ENCODE peak calls at places on chromosomes 3 and 15, in eight cellular contexts. One of them, this sample, is unnamed. For H3K9me3, the result is how much of the 10 kb centered on the place peaks cover.

GRCh38 chr3:9398715-9399708 is 1.6 kb downstream of the SETD5 start:
- DNase-seq in tibial artery: no peak
- DNase-seq in heart left ventricle: no peak
- DNase-seq in body of pancreas: peak
- DNase-seq in Peyer's patch: no peak
- DNase-seq in breast epithelium: no peak
- DNase-seq in upper lobe of right lung: no peak
- DNase-seq in cardiac muscle cell: peak
- DNase-seq in this sample: no peak

GRCh38 chr15:40928975-40929729 is at the start of gene DLL4:
- DNase-seq in tibial artery: peak
- DNase-seq in heart left ventricle: peak
- DNase-seq in body of pancreas: peak
- DNase-seq in Peyer's patch: no peak
- DNase-seq in breast epithelium: peak
- DNase-seq in upper lobe of right lung: peak
- DNase-seq in cardiac muscle cell: peak
- DNase-seq in this sample: peak

GRCh38 chr3:183378951-183379350 is 49.5 kb downstream of the MCF2L2 start:
- DNase-seq in tibial artery: no peak
- DNase-seq in heart left ventricle: no peak
- DNase-seq in body of pancreas: no peak
- DNase-seq in Peyer's patch: no peak
- DNase-seq in breast epithelium: no peak
- DNase-seq in upper lobe of right lung: no peak
- DNase-seq in cardiac muscle cell: no peak
- DNase-seq in this sample: no peak

GRCh38 chr3:61564405-61565059 is 3.2 kb downstream of the PTPRG start:
- DNase-seq in tibial artery: peak
- DNase-seq in heart left ventricle: peak
- DNase-seq in body of pancreas: peak
- DNase-seq in Peyer's patch: no peak
- DNase-seq in breast epithelium: peak
- DNase-seq in upper lobe of right lung: peak
- DNase-seq in cardiac muscle cell: peak
- DNase-seq in this sample: no peak

GRCh38 chr3:28171962-28172361 is 69.5 kb upstream of the CMC1 start:
- DNase-seq in tibial artery: no peak
- DNase-seq in heart left ventricle: no peak
- DNase-seq in body of pancreas: no peak
- DNase-seq in Peyer's patch: no peak
- DNase-seq in breast epithelium: no peak
- DNase-seq in upper lobe of right lung: no peak
- DNase-seq in cardiac muscle cell: peak
- DNase-seq in this sample: no peak

GRCh38 chr3:141336672-141337522 is 31.4 kb upstream of the ZBTB38 start:
- DNase-seq in tibial artery: no peak
- DNase-seq in heart left ventricle: no peak
- DNase-seq in body of pancreas: no peak
- DNase-seq in Peyer's patch: no peak
- DNase-seq in breast epithelium: no peak
- DNase-seq in upper lobe of right lung: no peak
- DNase-seq in cardiac muscle cell: peak
- DNase-seq in this sample: no peak

GRCh38 chr3:71641669-71642068 is 58.1 kb upstream of the FOXP1 start:
- DNase-seq in tibial artery: no peak
- DNase-seq in heart left ventricle: no peak
- DNase-seq in body of pancreas: no peak
- DNase-seq in Peyer's patch: no peak
- DNase-seq in breast epithelium: no peak
- DNase-seq in upper lobe of right lung: no peak
- DNase-seq in cardiac muscle cell: no peak
- DNase-seq in this sample: no peak

GRCh38 chr15:66298803-66299251 is 5.5 kb downstream of the DIS3L start:
- DNase-seq in tibial artery: no peak
- DNase-seq in heart left ventricle: no peak
- DNase-seq in body of pancreas: peak
- DNase-seq in Peyer's patch: no peak
- DNase-seq in breast epithelium: no peak
- DNase-seq in upper lobe of right lung: no peak
- DNase-seq in cardiac muscle cell: no peak
- DNase-seq in this sample: no peak

GRCh38 chr3:127068111-127068810 is 85.3 kb downstream of the PLXNA1 start:
- DNase-seq in tibial artery: no peak
- DNase-seq in heart left ventricle: no peak
- DNase-seq in body of pancreas: peak
- DNase-seq in Peyer's patch: no peak
- DNase-seq in breast epithelium: no peak
- DNase-seq in upper lobe of right lung: peak
- DNase-seq in cardiac muscle cell: no peak
- DNase-seq in this sample: peak

GRCh38 chr15:59280855-59281254 is 74.2 kb downstream of the LDHAL6B start:
- DNase-seq in tibial artery: no peak
- DNase-seq in heart left ventricle: no peak
- DNase-seq in body of pancreas: no peak
- DNase-seq in Peyer's patch: no peak
- DNase-seq in breast epithelium: no peak
- DNase-seq in upper lobe of right lung: no peak
- DNase-seq in cardiac muscle cell: no peak
- DNase-seq in this sample: no peak

GRCh38 chr3:51717446-51717845 is 10.6 kb downstream of the GRM2 start:
- DNase-seq in tibial artery: no peak
- DNase-seq in heart left ventricle: no peak
- DNase-seq in body of pancreas: no peak
- DNase-seq in Peyer's patch: no peak
- DNase-seq in breast epithelium: no peak
- DNase-seq in upper lobe of right lung: no peak
- DNase-seq in cardiac muscle cell: no peak
- DNase-seq in this sample: no peak

GRCh38 chr3:152621006-152621868 is 213.7 kb upstream of the P2RY1 start:
- DNase-seq in tibial artery: no peak
- DNase-seq in heart left ventricle: no peak
- DNase-seq in body of pancreas: no peak
- DNase-seq in Peyer's patch: no peak
- DNase-seq in breast epithelium: no peak
- DNase-seq in upper lobe of right lung: no peak
- DNase-seq in cardiac muscle cell: no peak
- DNase-seq in this sample: no peak

GRCh38 chr3:147189016-147189415 is 217.3 kb downstream of the ZIC4 start:
- DNase-seq in tibial artery: no peak
- DNase-seq in heart left ventricle: no peak
- DNase-seq in body of pancreas: no peak
- DNase-seq in Peyer's patch: no peak
- DNase-seq in breast epithelium: no peak
- DNase-seq in upper lobe of right lung: no peak
- DNase-seq in cardiac muscle cell: no peak
- DNase-seq in this sample: no peak

GRCh38 chr15:39426552-39427532 is 154.0 kb upstream of the THBS1 start:
- DNase-seq in tibial artery: peak
- DNase-seq in heart left ventricle: peak
- DNase-seq in body of pancreas: no peak
- DNase-seq in Peyer's patch: peak
- DNase-seq in breast epithelium: no peak
- DNase-seq in upper lobe of right lung: peak
- DNase-seq in cardiac muscle cell: peak
- DNase-seq in this sample: no peak

GRCh38 chr15:70505971-70506887 is 257.1 kb downstream of the UACA start:
- DNase-seq in tibial artery: no peak
- DNase-seq in heart left ventricle: no peak
- DNase-seq in body of pancreas: no peak
- DNase-seq in Peyer's patch: no peak
- DNase-seq in breast epithelium: no peak
- DNase-seq in upper lobe of right lung: peak
- DNase-seq in cardiac muscle cell: no peak
- DNase-seq in this sample: no peak

GRCh38 chr3:57803647-57804081 is 47.6 kb downstream of the SLMAP start:
- DNase-seq in tibial artery: peak
- DNase-seq in heart left ventricle: no peak
- DNase-seq in body of pancreas: peak
- DNase-seq in Peyer's patch: no peak
- DNase-seq in breast epithelium: no peak
- DNase-seq in upper lobe of right lung: no peak
- DNase-seq in cardiac muscle cell: peak
- DNase-seq in this sample: no peak

GRCh38 chr3:94990952-94991705 is 928.3 kb downstream of the NSUN3 start:
- DNase-seq in tibial artery: no peak
- DNase-seq in heart left ventricle: no peak
- DNase-seq in body of pancreas: no peak
- DNase-seq in Peyer's patch: no peak
- DNase-seq in breast epithelium: no peak
- DNase-seq in upper lobe of right lung: no peak
- DNase-seq in cardiac muscle cell: no peak
- DNase-seq in this sample: no peak

DNA sequence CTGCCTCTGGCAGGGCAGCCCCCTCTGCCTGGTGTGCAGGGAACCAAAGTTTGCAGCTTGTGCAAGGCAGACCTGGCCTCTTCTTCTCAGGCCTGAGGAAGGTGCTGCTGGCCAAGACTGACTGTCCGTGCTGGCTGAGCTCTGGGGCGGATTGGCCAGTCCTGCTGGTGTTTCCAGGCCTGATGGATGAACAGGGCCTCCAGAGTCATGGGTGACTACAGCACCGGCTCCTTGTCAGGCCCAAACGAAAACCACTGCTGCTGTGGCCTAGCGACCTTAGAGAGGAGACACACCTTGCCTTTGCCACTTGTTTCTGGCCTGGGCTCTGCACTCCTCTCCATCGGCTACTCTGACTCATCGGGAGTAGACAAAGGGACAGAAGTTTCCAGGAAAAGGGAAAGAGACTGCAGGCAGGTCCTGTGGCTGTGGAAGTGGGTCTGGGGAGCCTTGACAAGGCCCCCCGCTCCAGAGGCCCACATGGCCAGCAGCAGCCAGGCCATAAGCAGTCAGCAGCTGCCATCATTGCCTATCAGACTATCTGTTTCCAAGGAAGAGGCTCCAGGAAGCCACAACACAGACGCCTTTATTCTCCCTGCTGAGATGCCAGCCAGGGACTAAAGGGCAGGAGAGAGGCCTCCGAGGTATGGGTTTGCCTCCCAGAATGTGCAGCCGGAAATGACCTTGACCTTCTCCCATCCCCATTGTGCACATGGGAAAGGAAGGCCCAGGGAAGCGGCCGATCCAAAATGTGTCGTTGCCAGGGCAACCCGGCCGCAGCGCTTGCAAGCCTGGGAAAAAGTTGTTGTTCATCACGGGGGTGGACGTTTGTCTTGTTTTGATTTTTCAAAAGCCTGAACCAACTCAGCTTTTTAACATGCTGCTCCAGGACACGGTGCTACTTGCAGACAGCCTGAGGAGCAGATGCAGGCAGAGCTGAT is 160.5 kb downstream of the CHSY1 start:
- DNase-seq in tibial artery: no peak
- DNase-seq in heart left ventricle: peak
- DNase-seq in body of pancreas: no peak
- DNase-seq in Peyer's patch: no peak
- DNase-seq in breast epithelium: no peak
- DNase-seq in upper lobe of right lung: no peak
- DNase-seq in cardiac muscle cell: peak
- DNase-seq in this sample: peak
- H3K9me3 ChIP-seq in tibial artery: under half
- H3K9me3 ChIP-seq in heart left ventricle: under half
- H3K9me3 ChIP-seq in body of pancreas: under half
- H3K9me3 ChIP-seq in Peyer's patch: under half
- H3K9me3 ChIP-seq in breast epithelium: under half
- H3K9me3 ChIP-seq in upper lobe of right lung: under half
- H3K9me3 ChIP-seq in cardiac muscle cell: under half
- H3K9me3 ChIP-seq in this sample: under half

GRCh38 chr3:120148187-120148954 is 54.1 kb upstream of the GSK3B start:
- DNase-seq in tibial artery: no peak
- DNase-seq in heart left ventricle: no peak
- DNase-seq in body of pancreas: no peak
- DNase-seq in Peyer's patch: no peak
- DNase-seq in breast epithelium: no peak
- DNase-seq in upper lobe of right lung: no peak
- DNase-seq in cardiac muscle cell: no peak
- DNase-seq in this sample: no peak
- H3K9me3 ChIP-seq in tibial artery: under half
- H3K9me3 ChIP-seq in heart left ventricle: under half
- H3K9me3 ChIP-seq in body of pancreas: under half
- H3K9me3 ChIP-seq in Peyer's patch: under half
- H3K9me3 ChIP-seq in breast epithelium: under half
- H3K9me3 ChIP-seq in upper lobe of right lung: under half
- H3K9me3 ChIP-seq in cardiac muscle cell: under half
- H3K9me3 ChIP-seq in this sample: under half

GRCh38 chr15:74579001-74579400 is 36.6 kb upstream of the CLK3 start:
- DNase-seq in tibial artery: no peak
- DNase-seq in heart left ventricle: no peak
- DNase-seq in body of pancreas: no peak
- DNase-seq in Peyer's patch: no peak
- DNase-seq in breast epithelium: no peak
- DNase-seq in upper lobe of right lung: no peak
- DNase-seq in cardiac muscle cell: no peak
- DNase-seq in this sample: peak
- H3K9me3 ChIP-seq in tibial artery: under half
- H3K9me3 ChIP-seq in heart left ventricle: under half
- H3K9me3 ChIP-seq in body of pancreas: under half
- H3K9me3 ChIP-seq in Peyer's patch: under half
- H3K9me3 ChIP-seq in breast epithelium: under half
- H3K9me3 ChIP-seq in upper lobe of right lung: under half
- H3K9me3 ChIP-seq in cardiac muscle cell: under half
- H3K9me3 ChIP-seq in this sample: under half

GRCh38 chr3:125349556-125350165 is 25.5 kb downstream of the ZNF148 start:
- DNase-seq in tibial artery: no peak
- DNase-seq in heart left ventricle: no peak
- DNase-seq in body of pancreas: no peak
- DNase-seq in Peyer's patch: no peak
- DNase-seq in breast epithelium: no peak
- DNase-seq in upper lobe of right lung: no peak
- DNase-seq in cardiac muscle cell: no peak
- DNase-seq in this sample: no peak
- H3K9me3 ChIP-seq in tibial artery: under half
- H3K9me3 ChIP-seq in heart left ventricle: under half
- H3K9me3 ChIP-seq in body of pancreas: under half
- H3K9me3 ChIP-seq in Peyer's patch: under half
- H3K9me3 ChIP-seq in breast epithelium: under half
- H3K9me3 ChIP-seq in upper lobe of right lung: under half
- H3K9me3 ChIP-seq in cardiac muscle cell: under half
- H3K9me3 ChIP-seq in this sample: under half

GRCh38 chr3:14039149-14039548 is 85.5 kb downstream of the CHCHD4 start:
- DNase-seq in tibial artery: no peak
- DNase-seq in heart left ventricle: no peak
- DNase-seq in body of pancreas: no peak
- DNase-seq in Peyer's patch: no peak
- DNase-seq in breast epithelium: no peak
- DNase-seq in upper lobe of right lung: no peak
- DNase-seq in cardiac muscle cell: no peak
- DNase-seq in this sample: no peak
- H3K9me3 ChIP-seq in tibial artery: under half
- H3K9me3 ChIP-seq in heart left ventricle: under half
- H3K9me3 ChIP-seq in body of pancreas: under half
- H3K9me3 ChIP-seq in Peyer's patch: under half
- H3K9me3 ChIP-seq in breast epithelium: under half
- H3K9me3 ChIP-seq in upper lobe of right lung: under half
- H3K9me3 ChIP-seq in cardiac muscle cell: under half
- H3K9me3 ChIP-seq in this sample: under half

GRCh38 chr15:79914728-79915127 is 17.9 kb upstream of the MTHFS start:
- DNase-seq in tibial artery: no peak
- DNase-seq in heart left ventricle: no peak
- DNase-seq in body of pancreas: no peak
- DNase-seq in Peyer's patch: no peak
- DNase-seq in breast epithelium: no peak
- DNase-seq in upper lobe of right lung: no peak
- DNase-seq in cardiac muscle cell: no peak
- DNase-seq in this sample: no peak
- H3K9me3 ChIP-seq in tibial artery: half or more
- H3K9me3 ChIP-seq in heart left ventricle: half or more
- H3K9me3 ChIP-seq in body of pancreas: under half
- H3K9me3 ChIP-seq in Peyer's patch: under half
- H3K9me3 ChIP-seq in breast epithelium: under half
- H3K9me3 ChIP-seq in upper lobe of right lung: half or more
- H3K9me3 ChIP-seq in cardiac muscle cell: under half
- H3K9me3 ChIP-seq in this sample: under half